ENCODE peak calls at places on chromosomes 13 and 19, in six cellular contexts. B is A549; F is hepatic stellate cell; P is CD4-positive, alpha-beta memory T cell; Z is ovary; V is Kasumi-1. W is an unnamed sample.

GRCh38 chr19:47305309-47305751 is 4.3 kb upstream of the C5AR1 start:
- DNase-seq in F (peak; percentile 86), V (peak; percentile 41), Z (peak; percentile 86), P (peak; percentile 29), B (peak; percentile 92), W (peak; percentile 58)

GRCh38 chr13:23985846-23986245 is 88.5 kb upstream of the C1QTNF9B start:
- DNase-seq in B (no peak), Z (no peak), P (no peak), F (peak; percentile 28), V (no peak), W (no peak)

GRCh38 chr19:19081642-19082151 is 17.9 kb downstream of the SLC25A42 start:
- DNase-seq in P (no peak), B (no peak), Z (no peak), V (no peak), F (peak; percentile 44), W (no peak)

GRCh38 chr19:41702208-41702651 is 6.2 kb upstream of the CEACAM5 start:
- DNase-seq in B (peak; percentile 85), P (no peak), Z (no peak), F (no peak), V (no peak), W (no peak)

GRCh38 chr13:61874970-61875579 is 459.4 kb upstream of the PCDH20 start:
- DNase-seq in P (no peak), V (no peak), Z (no peak), F (no peak), B (peak; percentile 0), W (no peak)

GRCh38 chr13:57825066-57825465 is 193.5 kb downstream of the PCDH17 start:
- DNase-seq in V (no peak), Z (no peak), F (no peak), B (no peak), P (no peak), W (no peak)

GRCh38 chr19:45613926-45614725 is 12.1 kb upstream of the GPR4 start:
- DNase-seq in F (peak; percentile 94), B (peak; percentile 89), V (peak; percentile 55), P (no peak), Z (no peak), W (no peak)

GRCh38 chr19:58274771-58275199 is 4.0 kb upstream of the ZNF8 start:
- DNase-seq in V (no peak), Z (no peak), B (no peak), F (no peak), P (no peak), W (no peak)

GRCh38 chr19:3586124-3586626 is 897 bp downstream of the GIPC3 start:
- DNase-seq in V (no peak), Z (no peak), B (no peak), P (peak; percentile 33), F (no peak), W (no peak)

GRCh38 chr13:79522583-79522982 is 41.6 kb downstream of the NDFIP2 start:
- DNase-seq in P (no peak), B (no peak), Z (no peak), F (no peak), V (peak; percentile 93), W (no peak)

GRCh38 chr13:111555268-111555633 is 234.8 kb downstream of the TEX29 start:
- DNase-seq in Z (no peak), F (no peak), P (no peak), B (no peak), V (no peak), W (no peak)

GRCh38 chr19:50398675-50399367 is 14.7 kb downstream of the POLD1 start:
- DNase-seq in F (no peak), P (no peak), V (no peak), B (no peak), Z (no peak), W (no peak)

GRCh38 chr13:97259787-97260641 is 37.9 kb downstream of the MBNL2 start:
- DNase-seq in P (no peak), Z (no peak), B (peak; percentile 77), V (no peak), F (peak; percentile 38), W (no peak)

GRCh38 chr13:76148374-76148773 is 512.2 kb downstream of the LMO7 start:
- DNase-seq in F (no peak), V (no peak), P (no peak), Z (no peak), B (no peak), W (no peak)

GRCh38 chr13:91144054-91144453 is 203.4 kb upstream of the MIR17HG start:
- DNase-seq in F (no peak), Z (no peak), B (no peak), P (no peak), V (peak; percentile 84), W (no peak)

GRCh38 chr19:38893341-38893771 is 6.1 kb downstream of the SIRT2 start:
- DNase-seq in V (no peak), Z (peak; percentile 69), P (no peak), F (no peak), B (no peak), W (no peak)

GRCh38 chr19:21474671-21475181 is 30.7 kb upstream of the ZNF429 start:
- DNase-seq in V (no peak), P (peak; percentile 75), B (no peak), Z (peak; percentile 93), F (peak; percentile 14), W (peak; percentile 93)

GRCh38 chr19:29927944-29928669 is 13.9 kb upstream of the URI1 start:
- DNase-seq in Z (no peak), P (no peak), V (no peak), F (no peak), B (no peak), W (no peak)

GRCh38 chr13:89372193-89372592 is 1701.0 kb downstream of the SLITRK5 start:
- DNase-seq in Z (no peak), P (no peak), F (no peak), B (no peak), V (no peak), W (no peak)

GRCh38 chr19:48321372-48321621 is 4.1 kb upstream of the EMP3 start:
- DNase-seq in V (peak; percentile 96), Z (peak; percentile 99), P (peak; percentile 91), B (peak; percentile 99), F (peak; percentile 87), W (peak; percentile 89)

GRCh38 chr13:55432814-55433213 is 1707.9 kb upstream of the PRR20A start:
- DNase-seq in B (no peak), Z (no peak), V (no peak), P (no peak), F (no peak), W (no peak)

GRCh38 chr19:4449022-4449825 is 8.4 kb downstream of the UBXN6 start:
- DNase-seq in P (no peak), V (no peak), F (no peak), B (no peak), Z (peak; percentile 83), W (no peak)

GRCh38 chr13:101755228-101755887 is 302.9 kb downstream of the ITGBL1 start:
- DNase-seq in P (no peak), Z (no peak), B (no peak), V (no peak), F (no peak), W (no peak)